ENCODE peak calls at places on chromosomes 11 and 22, in eight cellular contexts. O is stimulated activated CD8-positive, alpha-beta memory T cell treated with anti-CD3 and anti-CD28 coated beads, Interleukin-2, amount 100 ng/mL, for 48 hours; J is stimulated activated naive CD8-positive, alpha-beta T cell treated with anti-CD3 and anti-CD28 coated beads, Interleukin-15, Interleukin-2, amounts not matched to agents 100 U/mL and 50 U/mL, for 24 hours; F is heart left ventricle; D is iPS-NIHi11; Y is NCI-H1417; E is activated CD8-positive, alpha-beta memory T cell treated with anti-CD3 and anti-CD28 coated beads, Interleukin-2, amount 50 U/mL, for 48 hours; I is transverse colon. B is an unnamed sample.

GRCh38 chr11:3825473-3826154 is 15.1 kb downstream of the RHOG start:
- DNase-seq in I (no peak), F (no peak), J (no peak), D (no peak), O (no peak), Y (no peak), E (no peak), B (no peak)

GRCh38 chr22:40418366-40419201 is 48.2 kb downstream of the SGSM3 start:
- DNase-seq in D (no peak), F (peak), Y (peak), I (peak), O (no peak), J (peak), E (no peak), B (no peak)

GRCh38 chr11:12402027-12402426 is 24.7 kb downstream of the PARVA start:
- DNase-seq in O (no peak), Y (no peak), F (no peak), I (no peak), D (no peak), J (no peak), E (no peak), B (no peak)

GRCh38 chr11:86066606-86067229 is 2.2 kb downstream of the PICALM start:
- DNase-seq in J (no peak), Y (peak), F (no peak), O (no peak), D (no peak), I (no peak), E (no peak), B (no peak)

GRCh38 chr11:59267738-59268475 is 55.2 kb upstream of the MPEG1 start:
- DNase-seq in O (no peak), Y (no peak), D (no peak), E (no peak), I (no peak), F (no peak), J (no peak), B (no peak)

GRCh38 chr22:49240472-49240871 is 587.2 kb downstream of the BRD1 start:
- DNase-seq in O (no peak), F (no peak), Y (no peak), E (no peak), I (no peak), D (no peak), J (no peak), B (peak)

GRCh38 chr22:43209523-43209890 is 22.6 kb upstream of the TTLL12 start:
- DNase-seq in J (no peak), F (no peak), O (no peak), Y (no peak), I (no peak), E (no peak), D (no peak), B (no peak)

GRCh38 chr22:35523167-35523928 is 17.3 kb upstream of the RASD2 start:
- DNase-seq in I (no peak), J (no peak), E (no peak), O (no peak), D (no peak), Y (peak), F (no peak), B (no peak)

GRCh38 chr11:32312865-32313403 is 122.4 kb downstream of the WT1 start:
- DNase-seq in J (peak), Y (peak), E (peak), D (peak), O (no peak), F (no peak), I (peak), B (no peak)

GRCh38 chr11:102312656-102313055 is 4.6 kb upstream of the BIRC3 start:
- DNase-seq in F (no peak), Y (no peak), I (no peak), E (no peak), D (no peak), J (no peak), O (no peak), B (no peak)

GRCh38 chr22:45273452-45274075 is 11.2 kb upstream of the UPK3A start:
- DNase-seq in J (no peak), I (peak), Y (no peak), E (no peak), D (no peak), F (no peak), O (no peak), B (no peak)

GRCh38 chr11:68825603-68826002 is 16.1 kb downstream of the CPT1A start:
- DNase-seq in Y (peak), I (peak), J (peak), F (no peak), O (no peak), D (peak), E (peak), B (no peak)

GRCh38 chr11:75591966-75592365 is 29.9 kb downstream of the SERPINH1 start:
- DNase-seq in F (no peak), J (no peak), D (no peak), E (no peak), O (no peak), I (no peak), Y (peak), B (no peak)

GRCh38 chr11:8671651-8672062 is 10.8 kb downstream of the TRIM66 start:
- DNase-seq in F (peak), Y (no peak), E (no peak), I (no peak), D (no peak), O (no peak), J (no peak), B (no peak)